ENCODE peak calls at places on chromosome 13, in ten cellular contexts. I is MG63; V is cardiac muscle cell; P is Peyer's patch; B is right lobe of liver; S is fibroblast of lung; Q is tibial artery; O is tibial nerve; Y is BE2C; Z is CD8-positive, alpha-beta T cell. H is an unnamed sample. For H3K36me3, the result is how much of the 10 kb centered on the place peaks cover.

GRCh38 chr13:42398542-42398941 is 126.6 kb downstream of the AKAP11 start:
- DNase-seq in I (no peak), V (peak), P (no peak), B (no peak), S (no peak), Q (no peak), O (no peak), Y (no peak), Z (no peak), H (no peak)

GRCh38 chr13:27168086-27168485 is 3.5 kb downstream of the USP12 start:
- DNase-seq in I (no peak), V (no peak), P (no peak), B (no peak), S (no peak), Q (no peak), O (no peak), Y (no peak), Z (no peak), H (no peak)

GRCh38 chr13:66040506-66040905 is 1189.6 kb downstream of the PCDH9 start:
- DNase-seq in I (no peak), V (no peak), P (no peak), B (no peak), S (no peak), Q (no peak), O (no peak), Y (no peak), Z (no peak), H (no peak)

GRCh38 chr13:99564389-99564788 is 63.1 kb downstream of the TM9SF2 start:
- DNase-seq in I (no peak), V (no peak), P (no peak), B (no peak), S (no peak), Q (no peak), O (no peak), Y (no peak), Z (no peak), H (no peak)

GRCh38 chr13:57630661-57631606 is 610 bp upstream of the PCDH17 start:
- DNase-seq in I (no peak), V (peak), P (no peak), B (no peak), S (peak), Q (no peak), O (no peak), Y (peak), Z (no peak), H (no peak)

GRCh38 chr13:110236831-110237261 is 70.1 kb downstream of the COL4A1 start:
- DNase-seq in I (no peak), V (no peak), P (no peak), B (no peak), S (no peak), Q (peak), O (no peak), Y (no peak), Z (no peak), H (no peak)

GRCh38 chr13:54633461-54633860 is 1604.8 kb downstream of the OLFM4 start:
- DNase-seq in I (no peak), V (no peak), P (no peak), B (no peak), S (no peak), Q (no peak), O (no peak), Y (no peak), Z (no peak), H (no peak)

GRCh38 chr13:37192986-37193385 is 87.5 kb upstream of the CSNK1A1L start:
- DNase-seq in I (no peak), V (no peak), P (no peak), B (no peak), S (no peak), Q (no peak), O (no peak), Y (no peak), Z (no peak), H (no peak)

GRCh38 chr13:57557979-57558529 is 73.5 kb upstream of the PCDH17 start:
- DNase-seq in I (no peak), V (peak), P (no peak), B (no peak), S (peak), Q (no peak), O (no peak), Y (no peak), Z (no peak), H (peak)

GRCh38 chr13:35630551-35631275 is 154.2 kb upstream of the MAB21L1 start:
- DNase-seq in I (peak), V (peak), P (no peak), B (no peak), S (peak), Q (no peak), O (no peak), Y (peak), Z (no peak), H (peak)

GRCh38 chr13:100597253-100597652 is 8.7 kb upstream of the GGACT start:
- DNase-seq in I (peak), V (no peak), P (no peak), B (no peak), S (no peak), Q (no peak), O (no peak), Y (no peak), Z (no peak), H (no peak)

GRCh38 chr13:67642638-67643037 is 412.5 kb upstream of the PCDH9 start:
- DNase-seq in I (no peak), V (no peak), P (no peak), B (no peak), S (no peak), Q (no peak), O (no peak), Y (no peak), Z (no peak), H (no peak)

GRCh38 chr13:104571161-104571889 is 1505.1 kb upstream of the SLC10A2 start:
- DNase-seq in I (peak), V (peak), P (no peak), B (no peak), S (peak), Q (peak), O (peak), Y (peak), Z (no peak), H (no peak)

GRCh38 chr13:48155850-48156249 is 60.9 kb upstream of the MED4 start:
- DNase-seq in I (no peak), V (no peak), P (no peak), B (no peak), S (peak), Q (no peak), O (no peak), Y (no peak), Z (no peak), H (no peak)

GRCh38 chr13:42876270-42876714 is 94.9 kb downstream of the FAM216B start:
- DNase-seq in I (no peak), V (no peak), P (no peak), B (no peak), S (no peak), Q (no peak), O (no peak), Y (no peak), Z (no peak), H (no peak)

GRCh38 chr13:48750588-48751383 is 97.1 kb downstream of the CYSLTR2 start:
- DNase-seq in I (no peak), V (no peak), P (no peak), B (no peak), S (peak), Q (peak), O (peak), Y (no peak), Z (no peak), H (no peak)

GRCh38 chr13:30645629-30646028 is 27.9 kb downstream of the USPL1 start:
- DNase-seq in I (no peak), V (no peak), P (no peak), B (no peak), S (no peak), Q (no peak), O (no peak), Y (no peak), Z (no peak), H (no peak)

GRCh38 chr13:66559093-66559492 is 671.0 kb downstream of the PCDH9 start:
- DNase-seq in I (no peak), V (no peak), P (no peak), B (no peak), S (no peak), Q (no peak), O (no peak), Y (no peak), Z (no peak), H (no peak)

GRCh38 chr13:19184176-19184575 is 2.6 kb upstream of the TUBA3C start:
- DNase-seq in I (no peak), V (no peak), P (no peak), B (no peak), S (no peak), Q (no peak), O (no peak), Y (no peak), Z (no peak), H (no peak)

GRCh38 chr13:98260357-98261164 is 83.5 kb upstream of the RNF113B start:
- DNase-seq in I (no peak), V (no peak), P (no peak), B (no peak), S (no peak), Q (no peak), O (no peak), Y (peak), Z (no peak), H (no peak)

GRCh38 chr13:72390909-72391308 is 336.5 kb downstream of the MZT1 start:
- DNase-seq in I (no peak), V (no peak), P (no peak), B (no peak), S (no peak), Q (no peak), O (no peak), Y (no peak), Z (no peak), H (no peak)

GRCh38 chr13:98068511-98068910 is 74.4 kb upstream of the FARP1 start:
- DNase-seq in I (no peak), V (no peak), P (no peak), B (no peak), S (no peak), Q (no peak), O (no peak), Y (no peak), Z (no peak), H (no peak)

GRCh38 chr13:41609828-41610227 is 152.5 kb downstream of the RGCC start:
- DNase-seq in I (no peak), V (no peak), P (no peak), B (no peak), S (no peak), Q (no peak), O (no peak), Y (no peak), Z (no peak), H (no peak)

GRCh38 chr13:73914119-73914518 is 220.1 kb downstream of the KLF12 start:
- DNase-seq in I (peak), V (no peak), P (no peak), B (no peak), S (no peak), Q (no peak), O (no peak), Y (peak), Z (no peak), H (peak)

GRCh38 chr13:25177012-25177411 is 4.9 kb upstream of the AMER2 start:
- DNase-seq in I (no peak), V (no peak), P (no peak), B (no peak), S (no peak), Q (no peak), O (no peak), Y (no peak), Z (no peak), H (no peak)

DNA sequence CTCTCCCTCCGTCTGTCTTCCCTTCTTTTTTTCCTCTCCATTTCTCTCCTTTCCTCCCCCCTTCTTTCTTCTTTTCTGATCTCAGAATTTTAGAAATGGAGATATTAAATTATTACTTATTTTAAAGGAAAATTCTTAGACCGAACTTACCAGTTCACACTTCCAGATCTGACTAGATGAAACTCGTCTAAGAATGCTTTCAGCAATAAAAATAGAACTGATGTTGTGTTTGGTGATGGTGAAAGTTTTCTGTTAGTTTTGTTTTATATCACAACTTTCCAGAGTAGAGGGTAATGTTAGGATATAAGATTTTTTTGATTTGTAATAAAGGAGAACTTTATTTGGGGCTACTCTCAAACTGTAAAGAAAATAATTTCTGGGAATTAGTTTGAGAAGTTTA is 29.9 kb downstream of the UCHL3 start:
- DNase-seq in I (no peak), V (no peak), P (no peak), B (no peak), S (no peak), Q (no peak), O (no peak), Y (no peak), Z (no peak), H (no peak)
- H3K36me3 ChIP-seq in I (under half), V (under half), P (under half), B (under half), S (under half), Q (under half), O (under half), Y (under half), Z (under half), H (half or more)

GRCh38 chr13:44815507-44816074 is 173.7 kb downstream of the NUFIP1 start:
- DNase-seq in I (peak), V (peak), P (no peak), B (no peak), S (peak), Q (peak), O (no peak), Y (no peak), Z (no peak), H (no peak)
- H3K36me3 ChIP-seq in I (under half), V (under half), P (under half), B (under half), S (under half), Q (under half), O (under half), Y (under half), Z (under half), H (under half)

DNA sequence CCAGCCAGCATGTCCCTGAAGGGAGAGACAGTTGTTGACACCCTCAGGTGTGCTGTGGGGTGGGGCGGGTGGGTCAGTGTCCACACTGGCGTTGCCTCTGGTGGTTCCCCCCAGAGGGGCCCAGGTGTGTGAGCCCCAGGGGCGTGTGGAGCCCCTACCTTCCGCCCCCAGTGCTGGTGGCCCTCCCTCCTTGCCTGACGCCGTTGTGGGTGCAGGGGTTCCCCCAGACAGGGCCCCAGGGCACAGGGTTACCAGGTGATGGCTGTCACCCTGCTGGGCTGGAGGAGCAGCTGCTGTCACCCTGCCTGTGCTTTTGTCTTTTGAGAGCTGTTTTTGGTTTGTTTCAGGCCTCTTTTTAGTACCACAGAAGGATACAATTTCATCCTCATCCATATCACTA is 27.2 kb downstream of the ATP4B start:
- DNase-seq in I (no peak), V (no peak), P (peak), B (no peak), S (no peak), Q (no peak), O (no peak), Y (no peak), Z (no peak), H (no peak)
- H3K36me3 ChIP-seq in I (half or more), V (under half), P (half or more), B (under half), S (under half), Q (under half), O (under half), Y (half or more), Z (under half), H (half or more)

DNA sequence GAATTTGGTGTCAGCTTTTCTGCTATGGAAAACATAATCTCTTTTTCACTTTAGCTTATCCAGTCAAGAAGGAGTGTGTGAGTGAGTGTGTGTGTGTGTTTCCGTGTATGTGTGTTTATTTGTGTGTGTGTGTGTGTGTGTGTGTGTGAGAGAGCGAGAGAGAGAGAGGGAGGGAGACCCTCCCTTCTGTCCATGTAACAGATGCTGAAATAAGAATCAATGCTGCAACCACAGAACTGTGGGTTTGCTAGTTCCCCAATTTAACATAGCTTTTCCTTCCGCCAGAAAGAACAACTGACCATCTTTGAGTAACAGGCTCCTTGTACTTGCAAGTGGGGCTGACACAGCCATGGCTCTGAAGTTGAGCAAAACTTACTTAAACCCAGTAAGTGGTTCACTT is 5.2 kb downstream of the LCP1 start:
- DNase-seq in I (no peak), V (no peak), P (no peak), B (no peak), S (no peak), Q (peak), O (no peak), Y (no peak), Z (no peak), H (peak)
- H3K36me3 ChIP-seq in I (under half), V (under half), P (under half), B (under half), S (under half), Q (under half), O (under half), Y (under half), Z (under half), H (half or more)

GRCh38 chr13:77184455-77184854 is 142.4 kb downstream of the MYCBP2 start:
- DNase-seq in I (no peak), V (no peak), P (no peak), B (no peak), S (no peak), Q (no peak), O (no peak), Y (no peak), Z (no peak), H (peak)

GRCh38 chr13:77196052-77196618 is 130.8 kb downstream of the MYCBP2 start:
- DNase-seq in I (no peak), V (peak), P (no peak), B (no peak), S (peak), Q (no peak), O (no peak), Y (no peak), Z (no peak), H (no peak)

GRCh38 chr13:77185721-77186120 is 141.2 kb downstream of the MYCBP2 start:
- DNase-seq in I (no peak), V (no peak), P (no peak), B (no peak), S (no peak), Q (no peak), O (no peak), Y (no peak), Z (no peak), H (no peak)

DNA sequence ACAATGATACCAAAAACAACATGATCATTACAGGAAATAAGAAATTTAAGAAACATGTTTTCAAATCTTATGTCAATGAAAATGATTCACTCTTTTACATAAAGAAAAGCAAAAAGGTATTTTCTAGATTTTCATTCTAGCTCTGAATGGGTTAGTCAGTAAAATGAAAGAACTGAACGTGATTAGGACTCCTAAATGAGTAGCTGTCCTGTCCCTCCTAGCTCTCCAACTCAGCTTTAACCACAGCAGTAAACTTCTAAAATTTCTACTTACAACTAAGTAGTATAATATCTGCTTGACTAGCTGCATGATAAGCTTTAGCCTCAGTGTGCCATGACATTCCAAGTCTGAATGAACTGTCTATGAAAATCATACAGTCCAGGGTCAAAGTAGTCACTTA is 136.5 kb downstream of the MYCBP2 start:
- DNase-seq in I (no peak), V (no peak), P (no peak), B (no peak), S (no peak), Q (no peak), O (no peak), Y (no peak), Z (no peak), H (no peak)
- H3K36me3 ChIP-seq in I (under half), V (under half), P (under half), B (under half), S (under half), Q (under half), O (under half), Y (under half), Z (under half), H (half or more)

H was measured in OCI-LY7.